ENCODE peak calls at places on chromosomes 1 and 21, in four cellular contexts. M, T, U and N are unnamed samples.

GRCh38 chr1:108327534-108328462 is 83.9 kb upstream of the NBPF4 start:
- DNase-seq in M (no peak), T (no peak), U (no peak), N (no peak)

GRCh38 chr1:158084336-158084735 is 90.9 kb downstream of the KIRREL1 start:
- DNase-seq in M (no peak), T (no peak), U (no peak), N (no peak)

GRCh38 chr21:36115138-36115710 is 19.7 kb upstream of the CBR3 start:
- DNase-seq in M (no peak), T (no peak), U (no peak), N (no peak)

GRCh38 chr1:213993929-213994328 is 6.2 kb downstream of the PROX1 start:
- DNase-seq in M (no peak), T (no peak), U (no peak), N (no peak)

GRCh38 chr1:30955448-30956015 is 47.0 kb upstream of the SDC3 start:
- DNase-seq in M (no peak), T (no peak), U (no peak), N (no peak)

GRCh38 chr1:180094705-180095280 is 59.9 kb upstream of the QSOX1 start:
- DNase-seq in M (no peak), T (no peak), U (no peak), N (no peak)

GRCh38 chr1:234240680-234241079 is 132.6 kb upstream of the COA6 start:
- DNase-seq in M (no peak), T (no peak), U (no peak), N (no peak)

GRCh38 chr1:25107643-25108010 is 124.7 kb downstream of the SYF2 start:
- DNase-seq in M (no peak), T (no peak), U (no peak), N (no peak)

GRCh38 chr1:22749919-22750670 is 39.5 kb downstream of the EPHB2 start:
- DNase-seq in M (peak), T (no peak), U (no peak), N (no peak)

GRCh38 chr1:210464519-210465039 is 135.9 kb downstream of the HHAT start:
- DNase-seq in M (no peak), T (no peak), U (no peak), N (no peak)

GRCh38 chr1:17601643-17602382 is 62.3 kb downstream of the ARHGEF10L start:
- DNase-seq in M (no peak), T (no peak), U (no peak), N (no peak)

GRCh38 chr21:44940116-44940631 is 345 bp downstream of the SLX9 start:
- DNase-seq in M (no peak), T (no peak), U (peak), N (no peak)

GRCh38 chr1:107963601-107964396 is 1.2 kb downstream of the VAV3 start:
- DNase-seq in M (no peak), T (no peak), U (peak), N (peak)

GRCh38 chr1:223033658-223034057 is 109.4 kb downstream of the TLR5 start:
- DNase-seq in M (no peak), T (no peak), U (no peak), N (no peak)

GRCh38 chr1:42152119-42152518 is 1.1 kb upstream of the GUCA2B start:
- DNase-seq in M (no peak), T (no peak), U (no peak), N (no peak)

GRCh38 chr1:180841460-180841859 is 71.2 kb upstream of the KIAA1614 start:
- DNase-seq in M (no peak), T (no peak), U (no peak), N (no peak)

GRCh38 chr1:39671433-39671792 is 494 bp downstream of the NT5C1A start:
- DNase-seq in M (no peak), T (no peak), U (no peak), N (no peak)

GRCh38 chr1:19892628-19893168 is 10.5 kb downstream of the OTUD3 start:
- DNase-seq in M (no peak), T (no peak), U (no peak), N (no peak)

GRCh38 chr1:109768700-109769325 is 5.1 kb upstream of the EPS8L3 start:
- DNase-seq in M (no peak), T (no peak), U (no peak), N (no peak)

GRCh38 chr1:32759997-32760623 is 57.0 kb downstream of the YARS1 start:
- DNase-seq in M (peak), T (peak), U (no peak), N (no peak)

GRCh38 chr1:40866408-40866788 is 4.2 kb upstream of the CITED4 start:
- DNase-seq in M (no peak), T (no peak), U (no peak), N (no peak)

GRCh38 chr1:211851174-211851573 is 20.6 kb upstream of the LPGAT1 start:
- DNase-seq in M (no peak), T (no peak), U (no peak), N (no peak)

GRCh38 chr1:67863637-67864036 is 30.4 kb upstream of the GNG12 start:
- DNase-seq in M (no peak), T (no peak), U (no peak), N (no peak)

GRCh38 chr1:115837762-115838421 is 3.0 kb downstream of the NHLH2 start:
- DNase-seq in M (no peak), T (no peak), U (no peak), N (no peak)

GRCh38 chr21:32378956-32379355 is 13.9 kb downstream of the URB1 start:
- DNase-seq in M (no peak), T (no peak), U (no peak), N (no peak)

GRCh38 chr1:101181930-101182329 is 54.9 kb upstream of the S1PR1 start:
- DNase-seq in M (no peak), T (no peak), U (no peak), N (no peak)

GRCh38 chr1:228459091-228459993 is 27.8 kb upstream of the RNF187 start:
- DNase-seq in M (peak), T (peak), U (peak), N (peak)

GRCh38 chr1:34500451-34500850 is 254.4 kb upstream of the GJB5 start:
- DNase-seq in M (no peak), T (peak), U (peak), N (peak)

DNA sequence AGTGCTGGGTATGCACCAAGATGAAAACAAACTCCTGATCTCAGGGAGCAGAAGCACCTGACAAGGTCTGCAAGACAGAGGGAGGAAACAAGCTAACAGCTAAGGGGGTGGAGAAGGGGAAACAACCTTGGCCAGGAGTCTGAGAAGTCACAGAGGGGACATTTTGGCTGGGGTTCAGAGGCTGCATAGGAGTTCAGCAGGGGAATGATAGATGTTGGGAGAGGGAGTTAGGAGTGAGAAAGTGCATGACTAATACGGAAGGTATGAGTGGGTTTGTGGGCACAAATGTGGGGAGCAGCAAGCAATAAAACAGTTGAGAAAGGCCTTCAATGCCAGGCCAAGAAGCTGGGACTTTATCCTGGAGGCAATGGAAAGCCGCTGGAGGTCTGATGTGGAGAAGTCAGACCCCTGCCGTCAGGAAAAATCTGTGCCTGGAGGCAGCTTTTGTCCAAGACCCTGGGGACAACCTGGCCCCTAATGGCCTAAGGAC is 16.4 kb downstream of the EPHA2 start:
- DNase-seq in M (no peak), T (no peak), U (no peak), N (no peak)
- TF ChIP-seq CTCF in M (no peak), T (no peak), U (no peak), N (no peak)

GRCh38 chr1:85898861-85899260 is 190.6 kb upstream of the ZNHIT6 start:
- DNase-seq in M (no peak), T (no peak), U (no peak), N (no peak)

GRCh38 chr1:85888961-85889360 is 180.7 kb upstream of the ZNHIT6 start:
- DNase-seq in M (no peak), T (no peak), U (no peak), N (no peak)

GRCh38 chr1:85894651-85895050 is 186.4 kb upstream of the ZNHIT6 start:
- DNase-seq in M (peak), T (no peak), U (peak), N (peak)
- TF ChIP-seq CTCF in M (peak), T (peak), U (peak), N (peak)

DNA sequence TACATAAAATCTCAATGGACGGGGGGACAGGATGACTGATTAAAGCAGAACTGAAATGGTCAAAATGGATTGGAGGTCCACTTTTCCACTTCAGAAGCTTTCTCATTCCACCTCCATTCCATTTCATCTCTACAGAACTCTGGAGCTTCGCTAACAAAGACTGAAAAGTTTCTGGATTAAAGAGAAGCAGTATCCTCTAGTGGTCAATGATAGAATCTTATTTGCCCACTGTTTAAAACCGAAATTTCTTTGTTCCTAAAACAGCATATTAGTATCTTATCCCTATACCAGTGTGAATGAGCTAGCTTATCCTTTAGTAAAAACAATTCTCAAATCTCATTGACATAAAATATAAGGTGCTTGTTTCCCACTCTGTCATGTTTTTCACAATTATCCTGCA is 890.6 kb downstream of the KCNT2 start:
- DNase-seq in M (peak), T (no peak), U (no peak), N (no peak)
- TF ChIP-seq CTCF in M (peak), T (peak), U (peak), N (no peak)

DNA sequence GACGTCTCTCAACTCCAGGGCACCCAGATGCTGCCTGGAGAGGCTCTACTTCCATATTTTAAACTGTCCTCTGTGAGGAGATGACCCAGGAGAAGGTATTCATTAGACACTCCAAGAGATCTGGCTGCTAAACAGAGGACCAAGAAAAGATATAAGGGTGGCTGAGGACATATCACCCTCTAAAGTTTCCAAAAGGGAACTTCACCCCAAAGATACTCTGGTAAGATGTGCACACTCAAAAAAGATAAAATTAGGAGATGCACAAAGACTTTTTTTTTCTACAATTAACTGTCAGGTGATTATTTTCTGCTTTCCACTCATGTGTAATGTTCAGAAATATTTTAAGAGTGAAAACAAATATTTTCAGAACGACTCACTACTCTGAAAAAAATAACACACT is 1.4 kb downstream of the ZNF670 start:
- DNase-seq in M (no peak), T (no peak), U (no peak), N (no peak)
- TF ChIP-seq CTCF in M (no peak), T (no peak), U (peak), N (no peak)

DNA sequence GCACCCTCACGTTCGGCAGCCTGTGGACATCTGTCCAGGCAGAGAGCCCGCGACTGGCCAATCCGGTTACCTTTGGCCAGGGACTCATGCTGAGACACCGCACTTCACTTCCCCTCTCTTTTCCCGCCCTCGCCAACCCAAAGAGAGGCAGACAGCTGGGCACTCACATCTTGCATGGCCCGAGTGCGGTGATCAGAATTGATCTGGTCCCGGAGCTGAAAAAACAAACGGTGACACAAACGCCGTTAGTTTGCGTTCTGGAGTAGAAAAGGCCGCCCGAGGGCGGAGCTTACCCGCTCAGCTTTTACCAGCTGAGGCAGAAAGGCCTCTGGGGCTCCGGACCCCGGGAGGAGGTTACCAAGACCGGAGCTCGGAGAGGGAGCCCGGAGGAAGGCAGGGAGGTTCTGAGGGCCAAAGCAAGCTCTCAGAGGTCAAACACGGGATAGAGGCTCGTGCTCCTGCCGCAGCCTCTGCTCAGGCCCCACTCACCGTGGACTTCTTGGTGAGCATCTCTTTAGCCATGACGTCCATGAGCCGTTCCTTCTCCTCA is 366 bp downstream of the SF3A3 start:
- DNase-seq in M (no peak), T (no peak), U (peak), N (peak)
- TF ChIP-seq CTCF in M (no peak), T (no peak), U (no peak), N (no peak)

GRCh38 chr1:175936736-175937135 is 193.3 kb upstream of the TNR start:
- DNase-seq in M (no peak), T (no peak), U (no peak), N (no peak)

GRCh38 chr1:175935166-175935565 is 191.8 kb upstream of the TNR start:
- DNase-seq in M (no peak), T (no peak), U (no peak), N (no peak)

GRCh38 chr1:175927944-175928343 is 184.5 kb upstream of the TNR start:
- DNase-seq in M (no peak), T (no peak), U (no peak), N (no peak)

GRCh38 chr1:175935566-175936115 is 192.2 kb upstream of the TNR start:
- DNase-seq in M (no peak), T (no peak), U (no peak), N (no peak)

GRCh38 chr1:175933801-175934200 is 190.4 kb upstream of the TNR start:
- DNase-seq in M (no peak), T (no peak), U (no peak), N (no peak)
- TF ChIP-seq CTCF in M (no peak), T (no peak), U (no peak), N (no peak)

DNA sequence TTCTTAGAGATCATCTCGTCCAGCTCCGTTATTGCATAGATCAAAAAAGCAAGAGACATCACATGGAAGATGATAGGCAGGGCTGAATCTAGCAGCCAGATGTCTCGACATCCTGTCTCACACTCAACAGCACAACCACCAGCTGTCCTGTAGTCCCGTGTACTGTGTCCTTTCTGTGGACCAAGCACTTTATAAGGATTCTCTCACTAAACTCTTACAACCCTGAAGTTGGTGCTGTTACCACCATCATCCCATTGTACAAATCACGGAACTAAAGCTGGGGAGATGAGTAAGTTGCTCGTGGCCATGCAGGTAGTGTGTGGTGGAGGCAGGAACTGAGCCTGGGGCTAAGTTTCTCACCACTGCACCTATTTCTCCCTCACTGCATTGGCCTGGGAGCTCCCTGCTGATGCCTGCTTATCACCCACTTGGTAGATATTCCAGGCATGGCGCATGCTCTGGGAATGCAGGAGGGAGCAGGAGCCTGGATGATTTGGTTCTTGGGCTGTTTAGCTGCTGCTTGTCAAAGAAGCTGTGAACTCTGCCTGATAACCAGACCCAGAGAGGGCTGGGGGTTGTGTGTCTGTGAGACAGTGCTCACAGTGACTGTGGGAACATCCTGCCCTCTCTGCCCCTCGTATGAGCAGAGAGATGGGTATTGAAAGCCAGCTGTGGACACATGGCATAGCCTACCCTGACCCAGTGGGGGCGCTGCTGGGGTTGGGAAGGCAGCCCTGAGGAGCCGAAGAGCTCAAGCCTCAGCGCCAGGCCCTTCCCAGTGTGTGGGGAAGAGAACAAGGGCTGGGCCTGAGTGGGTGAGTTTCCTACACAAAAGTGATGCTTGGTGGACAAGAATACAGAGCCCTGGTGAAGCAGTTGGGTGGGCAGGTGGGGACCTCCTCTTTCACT is 13.6 kb downstream of the PPFIA4 start:
- DNase-seq in M (no peak), T (no peak), U (peak), N (no peak)
- TF ChIP-seq CTCF in M (no peak), T (peak), U (peak), N (no peak)

GRCh38 chr1:177170756-177171535 is at the start of gene BRINP2:
- DNase-seq in M (peak), T (peak), U (peak), N (no peak)
- TF ChIP-seq CTCF in M (no peak), T (no peak), U (no peak), N (no peak)

GRCh38 chr1:87117761-87118160 is 203.3 kb downstream of the HS2ST1 start:
- DNase-seq in M (no peak), T (no peak), U (no peak), N (no peak)

GRCh38 chr1:87119741-87120140 is 205.3 kb downstream of the HS2ST1 start:
- DNase-seq in M (no peak), T (no peak), U (no peak), N (no peak)

GRCh38 chr1:87123610-87124009 is 205.1 kb upstream of the LMO4 start:
- DNase-seq in M (no peak), T (no peak), U (no peak), N (no peak)

GRCh38 chr1:87121732-87122163 is 206.9 kb upstream of the LMO4 start:
- DNase-seq in M (no peak), T (no peak), U (no peak), N (no peak)

GRCh38 chr1:87120779-87121178 is 206.3 kb downstream of the HS2ST1 start:
- DNase-seq in M (no peak), T (no peak), U (no peak), N (no peak)
- TF ChIP-seq CTCF in M (no peak), T (peak), U (peak), N (peak)

DNA sequence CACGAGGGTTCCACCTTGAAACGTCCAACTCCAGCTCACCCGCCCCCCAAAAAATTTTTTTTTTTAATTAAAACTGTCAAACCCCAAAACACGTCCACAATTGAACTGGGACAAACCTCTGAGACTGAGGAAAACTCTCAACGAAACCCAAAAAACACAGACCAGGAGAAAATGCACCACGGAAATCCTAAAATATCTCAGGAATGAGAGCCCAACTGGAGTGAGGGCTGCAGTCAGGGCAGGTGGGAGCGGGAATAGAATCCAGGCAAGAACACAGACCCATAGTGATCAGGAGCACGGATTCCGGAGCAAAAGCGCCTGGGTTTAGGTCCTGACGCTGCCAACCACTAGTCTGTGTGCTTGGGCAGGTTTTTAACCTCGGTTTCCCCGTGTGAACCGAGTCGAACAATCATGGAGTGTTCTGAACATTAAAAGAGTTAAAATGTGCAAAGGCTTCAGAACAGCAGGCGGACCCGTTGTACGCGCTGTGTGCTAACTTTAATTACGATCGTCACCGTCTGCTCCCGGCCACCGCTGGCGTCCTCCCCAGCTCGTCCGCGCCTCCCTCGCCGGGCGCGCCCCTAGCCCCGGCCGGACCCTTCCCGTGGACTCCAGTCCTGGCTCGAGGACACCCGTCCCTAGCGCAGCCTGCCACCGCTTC is 624 bp downstream of the ARHGAP29 start:
- DNase-seq in M (no peak), T (no peak), U (peak), N (no peak)
- TF ChIP-seq CTCF in M (peak), T (peak), U (no peak), N (no peak)